ENCODE peak calls at places on chromosome 5, in eight cellular contexts. One of them, this sample, is unnamed.

GRCh38 chr5:82863260-82863659 is 213.9 kb downstream of the TMEM167A start:
- DNase-seq in heart right ventricle: no peak
- DNase-seq in MV-4-11: no peak
- DNase-seq in HT1080: no peak
- DNase-seq in AG04449: no peak
- DNase-seq in ELR: no peak
- DNase-seq in NCI-H146: no peak
- DNase-seq in HT-29: no peak
- DNase-seq in this sample: no peak

GRCh38 chr5:149177911-149178565 is 36.7 kb downstream of the ABLIM3 start:
- DNase-seq in heart right ventricle: no peak
- DNase-seq in MV-4-11: no peak
- DNase-seq in HT1080: no peak
- DNase-seq in AG04449: no peak
- DNase-seq in ELR: no peak
- DNase-seq in NCI-H146: no peak
- DNase-seq in HT-29: peak; percentile 61
- DNase-seq in this sample: no peak

GRCh38 chr5:111360173-111360572 is 136.0 kb downstream of the CAMK4 start:
- DNase-seq in heart right ventricle: no peak
- DNase-seq in MV-4-11: no peak
- DNase-seq in HT1080: no peak
- DNase-seq in AG04449: no peak
- DNase-seq in ELR: no peak
- DNase-seq in NCI-H146: no peak
- DNase-seq in HT-29: no peak
- DNase-seq in this sample: no peak

GRCh38 chr5:122163151-122164069 is 34.1 kb downstream of the ZNF474 start:
- DNase-seq in heart right ventricle: no peak
- DNase-seq in MV-4-11: peak; percentile 57
- DNase-seq in HT1080: peak; percentile 85
- DNase-seq in AG04449: peak; percentile 88
- DNase-seq in ELR: peak; percentile 89
- DNase-seq in NCI-H146: no peak
- DNase-seq in HT-29: peak; percentile 58
- DNase-seq in this sample: no peak

GRCh38 chr5:172102913-172103629 is 85.0 kb downstream of the STK10 start:
- DNase-seq in heart right ventricle: peak; percentile 50
- DNase-seq in MV-4-11: peak; percentile 49
- DNase-seq in HT1080: peak; percentile 97
- DNase-seq in AG04449: peak; percentile 88
- DNase-seq in ELR: peak; percentile 99
- DNase-seq in NCI-H146: no peak
- DNase-seq in HT-29: peak; percentile 94
- DNase-seq in this sample: peak; percentile 35

GRCh38 chr5:32443145-32443540 is 1.4 kb downstream of the ZFR start:
- DNase-seq in heart right ventricle: no peak
- DNase-seq in MV-4-11: no peak
- DNase-seq in HT1080: peak; percentile 48
- DNase-seq in AG04449: no peak
- DNase-seq in ELR: peak; percentile 69
- DNase-seq in NCI-H146: no peak
- DNase-seq in HT-29: no peak
- DNase-seq in this sample: no peak

GRCh38 chr5:64691333-64691732 is 1.0 kb downstream of the SHISAL2B start:
- DNase-seq in heart right ventricle: no peak
- DNase-seq in MV-4-11: no peak
- DNase-seq in HT1080: no peak
- DNase-seq in AG04449: no peak
- DNase-seq in ELR: no peak
- DNase-seq in NCI-H146: no peak
- DNase-seq in HT-29: no peak
- DNase-seq in this sample: no peak

GRCh38 chr5:132323202-132323601 is 29.0 kb downstream of the SLC22A4 start:
- DNase-seq in heart right ventricle: no peak
- DNase-seq in MV-4-11: no peak
- DNase-seq in HT1080: no peak
- DNase-seq in AG04449: no peak
- DNase-seq in ELR: no peak
- DNase-seq in NCI-H146: no peak
- DNase-seq in HT-29: no peak
- DNase-seq in this sample: no peak

GRCh38 chr5:32245742-32246141 is 67.0 kb downstream of the MTMR12 start:
- DNase-seq in heart right ventricle: no peak
- DNase-seq in MV-4-11: no peak
- DNase-seq in HT1080: no peak
- DNase-seq in AG04449: no peak
- DNase-seq in ELR: no peak
- DNase-seq in NCI-H146: no peak
- DNase-seq in HT-29: no peak
- DNase-seq in this sample: no peak

GRCh38 chr5:67166886-67167285 is 29.7 kb downstream of the CD180 start:
- DNase-seq in heart right ventricle: no peak
- DNase-seq in MV-4-11: no peak
- DNase-seq in HT1080: no peak
- DNase-seq in AG04449: no peak
- DNase-seq in ELR: no peak
- DNase-seq in NCI-H146: no peak
- DNase-seq in HT-29: no peak
- DNase-seq in this sample: no peak

GRCh38 chr5:176995896-176996767 is 10.4 kb downstream of the UIMC1 start:
- DNase-seq in heart right ventricle: no peak
- DNase-seq in MV-4-11: peak; percentile 59
- DNase-seq in HT1080: no peak
- DNase-seq in AG04449: peak; percentile 51
- DNase-seq in ELR: peak; percentile 60
- DNase-seq in NCI-H146: no peak
- DNase-seq in HT-29: no peak
- DNase-seq in this sample: no peak

GRCh38 chr5:22708770-22709328 is 144.3 kb downstream of the CDH12 start:
- DNase-seq in heart right ventricle: no peak
- DNase-seq in MV-4-11: no peak
- DNase-seq in HT1080: no peak
- DNase-seq in AG04449: no peak
- DNase-seq in ELR: no peak
- DNase-seq in NCI-H146: no peak
- DNase-seq in HT-29: no peak
- DNase-seq in this sample: no peak

GRCh38 chr5:14415516-14416074 is 166.0 kb upstream of the OTULINL start:
- DNase-seq in heart right ventricle: no peak
- DNase-seq in MV-4-11: no peak
- DNase-seq in HT1080: no peak
- DNase-seq in AG04449: no peak
- DNase-seq in ELR: no peak
- DNase-seq in NCI-H146: no peak
- DNase-seq in HT-29: no peak
- DNase-seq in this sample: no peak

GRCh38 chr5:141525659-141526058 is 36.8 kb downstream of the PCDHGC5 start:
- DNase-seq in heart right ventricle: no peak
- DNase-seq in MV-4-11: no peak
- DNase-seq in HT1080: no peak
- DNase-seq in AG04449: no peak
- DNase-seq in ELR: no peak
- DNase-seq in NCI-H146: no peak
- DNase-seq in HT-29: peak; percentile 24
- DNase-seq in this sample: peak; percentile 78

GRCh38 chr5:82467006-82467561 is 188.9 kb upstream of the RPS23 start:
- DNase-seq in heart right ventricle: no peak
- DNase-seq in MV-4-11: no peak
- DNase-seq in HT1080: no peak
- DNase-seq in AG04449: no peak
- DNase-seq in ELR: peak; percentile 63
- DNase-seq in NCI-H146: no peak
- DNase-seq in HT-29: no peak
- DNase-seq in this sample: no peak

GRCh38 chr5:80796861-80797260 is 142.1 kb upstream of the DHFR start:
- DNase-seq in heart right ventricle: no peak
- DNase-seq in MV-4-11: no peak
- DNase-seq in HT1080: no peak
- DNase-seq in AG04449: no peak
- DNase-seq in ELR: no peak
- DNase-seq in NCI-H146: no peak
- DNase-seq in HT-29: no peak
- DNase-seq in this sample: no peak

GRCh38 chr5:72599519-72600400 is 92.5 kb upstream of the ZNF366 start:
- DNase-seq in heart right ventricle: no peak
- DNase-seq in MV-4-11: no peak
- DNase-seq in HT1080: peak; percentile 73
- DNase-seq in AG04449: no peak
- DNase-seq in ELR: peak; percentile 75
- DNase-seq in NCI-H146: no peak
- DNase-seq in HT-29: no peak
- DNase-seq in this sample: no peak

GRCh38 chr5:90409318-90410177 is at the start of gene CETN3:
- DNase-seq in heart right ventricle: peak; percentile 94
- DNase-seq in MV-4-11: peak; percentile 93
- DNase-seq in HT1080: peak; percentile 87
- DNase-seq in AG04449: peak; percentile 85
- DNase-seq in ELR: peak; percentile 96
- DNase-seq in NCI-H146: peak; percentile 98
- DNase-seq in HT-29: peak; percentile 93
- DNase-seq in this sample: peak; percentile 95

GRCh38 chr5:21398511-21398910 is 1410.5 kb upstream of the CDH18 start:
- DNase-seq in heart right ventricle: no peak
- DNase-seq in MV-4-11: no peak
- DNase-seq in HT1080: no peak
- DNase-seq in AG04449: no peak
- DNase-seq in ELR: no peak
- DNase-seq in NCI-H146: no peak
- DNase-seq in HT-29: no peak
- DNase-seq in this sample: no peak

GRCh38 chr5:177071671-177072385 is 14.9 kb upstream of the FGFR4 start:
- DNase-seq in heart right ventricle: peak; percentile 82
- DNase-seq in MV-4-11: peak; percentile 72
- DNase-seq in HT1080: peak; percentile 77
- DNase-seq in AG04449: peak; percentile 42
- DNase-seq in ELR: peak; percentile 88
- DNase-seq in NCI-H146: peak; percentile 68
- DNase-seq in HT-29: peak; percentile 94
- DNase-seq in this sample: peak; percentile 87

GRCh38 chr5:123482258-123482657 is 29.7 kb upstream of the CSNK1G3 start:
- DNase-seq in heart right ventricle: no peak
- DNase-seq in MV-4-11: no peak
- DNase-seq in HT1080: no peak
- DNase-seq in AG04449: no peak
- DNase-seq in ELR: peak; percentile 9
- DNase-seq in NCI-H146: no peak
- DNase-seq in HT-29: no peak
- DNase-seq in this sample: no peak

This sample was measured in small intestine.